ENCODE peak calls at places on chromosomes 12 and 14, in eight cellular contexts. E is GM23338, G is H1, C is endothelial cell of umbilical vein, J is HCT116, R is HepG2, W is K562, P is GM12878. Q is an unnamed sample.

GRCh38 chr14:83053022-83053710 is 1519.5 kb upstream of the SEL1L start:
- DNase-seq in E (no peak), G (no peak), C (no peak), J (no peak), R (no peak), W (no peak), P (no peak), Q (no peak)

GRCh38 chr12:50934981-50935807 is 17.1 kb upstream of the HIGD1C start:
- DNase-seq in E (no peak), G (no peak), C (no peak), J (no peak), R (peak), W (no peak), P (no peak), Q (no peak)

GRCh38 chr14:69643430-69644200 is 32.2 kb downstream of the SUSD6 start:
- DNase-seq in E (no peak), G (no peak), C (peak), J (peak), R (peak), W (no peak), P (no peak), Q (no peak)

GRCh38 chr14:55129086-55129427 is at the start of gene LGALS3:
- DNase-seq in E (peak), G (no peak), C (peak), J (no peak), R (no peak), W (peak), P (no peak), Q (no peak)

GRCh38 chr14:100901391-100902183 is 1.9 kb downstream of the RTL1 start:
- DNase-seq in E (no peak), G (peak), C (no peak), J (no peak), R (no peak), W (no peak), P (no peak), Q (no peak)

GRCh38 chr14:56378474-56378873 is 201.1 kb upstream of the TMEM260 start:
- DNase-seq in E (no peak), G (no peak), C (peak), J (no peak), R (no peak), W (no peak), P (no peak), Q (no peak)

GRCh38 chr14:104282332-104283196 is 144.2 kb downstream of the KIF26A start:
- DNase-seq in E (no peak), G (no peak), C (no peak), J (no peak), R (no peak), W (no peak), P (no peak), Q (no peak)

GRCh38 chr14:57153286-57153685 is 115.4 kb downstream of the EXOC5 start:
- DNase-seq in E (no peak), G (no peak), C (no peak), J (no peak), R (no peak), W (no peak), P (no peak), Q (no peak)

GRCh38 chr12:15278816-15279658 is 43.3 kb upstream of the PTPRO start:
- DNase-seq in E (no peak), G (no peak), C (peak), J (no peak), R (no peak), W (no peak), P (no peak), Q (peak)

GRCh38 chr14:101230161-101230850 is 326.8 kb upstream of the RTL1 start:
- DNase-seq in E (peak), G (peak), C (no peak), J (no peak), R (no peak), W (peak), P (no peak), Q (no peak)

GRCh38 chr14:49975799-49976198 is 82.9 kb downstream of the ARF6 start:
- DNase-seq in E (no peak), G (no peak), C (no peak), J (peak), R (no peak), W (no peak), P (no peak), Q (no peak)

GRCh38 chr12:46342562-46343033 is 30.0 kb downstream of the SLC38A2 start:
- DNase-seq in E (peak), G (peak), C (peak), J (peak), R (peak), W (no peak), P (no peak), Q (no peak)

GRCh38 chr14:55684956-55685584 is 105.1 kb downstream of the KTN1 start:
- DNase-seq in E (no peak), G (no peak), C (no peak), J (no peak), R (no peak), W (no peak), P (no peak), Q (no peak)

GRCh38 chr12:51832708-51833107 is 15.8 kb downstream of the FIGNL2 start:
- DNase-seq in E (no peak), G (no peak), C (peak), J (no peak), R (no peak), W (no peak), P (no peak), Q (no peak)

GRCh38 chr12:53097207-53097563 is 282 bp upstream of the IGFBP6 start:
- DNase-seq in E (peak), G (no peak), C (peak), J (no peak), R (no peak), W (no peak), P (no peak), Q (no peak)

GRCh38 chr14:71139058-71139946 is 232.0 kb downstream of the PCNX1 start:
- DNase-seq in E (peak), G (peak), C (peak), J (peak), R (peak), W (peak), P (peak), Q (no peak)

GRCh38 chr12:4870423-4870822 is 39.3 kb upstream of the KCNA1 start:
- DNase-seq in E (no peak), G (no peak), C (no peak), J (no peak), R (no peak), W (no peak), P (no peak), Q (no peak)

GRCh38 chr12:120229583-120230325 is 28.8 kb upstream of the RPLP0 start:
- DNase-seq in E (peak), G (no peak), C (no peak), J (no peak), R (no peak), W (no peak), P (no peak), Q (peak)

GRCh38 chr12:49667319-49668090 is 39.7 kb downstream of the FMNL3 start:
- DNase-seq in E (no peak), G (no peak), C (no peak), J (no peak), R (no peak), W (no peak), P (no peak), Q (no peak)

GRCh38 chr12:92561543-92561899 is 141.3 kb upstream of the PLEKHG7 start:
- DNase-seq in E (no peak), G (no peak), C (peak), J (no peak), R (no peak), W (no peak), P (no peak), Q (no peak)

GRCh38 chr14:32940711-32941667 is 2.3 kb downstream of the NPAS3 start:
- DNase-seq in E (no peak), G (no peak), C (no peak), J (no peak), R (no peak), W (no peak), P (no peak), Q (peak)

GRCh38 chr12:538731-539539 is 79.2 kb downstream of the B4GALNT3 start:
- DNase-seq in E (no peak), G (no peak), C (peak), J (peak), R (no peak), W (no peak), P (no peak), Q (no peak)

DNA sequence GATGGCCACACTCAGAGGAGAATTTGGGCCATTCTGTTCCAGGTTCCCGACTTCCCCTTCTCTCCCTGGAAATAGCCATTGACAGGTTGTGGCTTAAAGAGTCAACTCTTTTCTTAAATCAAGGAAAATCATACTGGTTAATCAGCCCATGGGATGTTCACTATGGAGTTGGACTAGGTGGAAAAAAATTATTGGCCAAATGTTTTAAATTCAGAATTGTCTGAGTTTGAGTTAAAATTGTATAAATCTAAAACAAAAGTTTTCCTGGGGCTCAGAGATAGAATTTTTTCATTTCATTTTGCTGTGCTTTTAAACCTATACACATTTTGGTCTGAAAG is 6.5 kb downstream of the ESRRB start:
- DNase-seq in E (no peak), G (no peak), C (no peak), J (no peak), R (no peak), W (no peak), P (no peak), Q (no peak)
- TF ChIP-seq EZH2 in E (no peak), G (no peak), C (no peak), J (no peak), R (no peak), W (no peak), P (no peak), Q (no peak)

GRCh38 chr12:64457466-64457865 is 5.5 kb downstream of the TBK1 start:
- DNase-seq in E (no peak), G (no peak), C (no peak), J (no peak), R (no peak), W (no peak), P (no peak), Q (no peak)
- H3K27ac ChIP-seq in E (no peak), G (no peak), C (peak), J (no peak), R (no peak), W (peak), P (no peak), Q (no peak)

DNA sequence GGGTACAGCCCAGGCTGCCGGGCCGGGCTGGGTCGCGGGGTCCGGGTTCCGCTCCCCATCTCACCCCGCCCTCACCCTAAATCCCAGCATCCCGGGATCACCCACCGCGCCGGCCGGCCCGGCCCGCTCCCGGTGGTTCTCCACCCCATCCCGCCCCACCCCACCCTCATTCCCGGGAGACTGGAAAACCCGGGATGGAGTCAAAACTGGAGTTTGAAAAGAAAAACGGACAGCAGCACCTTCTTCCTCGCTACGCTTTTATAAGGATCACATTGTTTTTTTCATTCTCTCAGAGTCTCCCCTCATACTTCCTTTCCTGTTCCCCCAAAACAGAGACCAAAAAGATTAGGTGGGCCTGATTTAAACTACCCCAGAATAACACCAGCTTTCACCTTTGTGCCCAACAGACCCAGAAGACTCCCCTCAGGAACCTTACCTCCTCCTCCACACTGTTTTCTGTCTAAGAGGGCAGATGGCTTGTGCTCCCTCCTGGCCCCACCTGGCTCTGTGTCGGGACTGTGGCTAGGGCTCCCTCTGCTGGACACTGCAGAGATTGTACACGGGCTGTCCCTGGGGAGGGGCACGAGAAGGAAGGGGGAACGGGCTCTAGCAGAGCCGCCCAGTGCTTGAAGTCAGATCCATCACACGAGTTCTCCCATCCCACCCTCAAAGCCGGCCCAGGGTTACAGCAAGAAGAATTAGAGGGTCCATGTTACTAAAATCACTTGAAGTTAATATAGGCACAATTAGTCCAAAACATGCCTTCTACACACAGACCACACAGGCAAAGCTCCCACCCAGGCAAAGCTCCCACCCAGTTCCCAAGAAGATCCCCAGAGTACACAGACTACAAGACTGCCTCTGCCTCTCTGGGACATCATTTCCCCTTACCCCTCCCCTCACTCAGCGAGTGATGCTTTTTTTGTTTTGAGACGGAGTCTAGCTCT is 3.0 kb downstream of the GLI1 start:
- DNase-seq in E (peak), G (peak), C (peak), J (peak), R (peak), W (peak), P (peak), Q (peak)
- TF ChIP-seq POLR2AphosphoS5 in E (peak), G (peak), C (no peak), J (peak), R (no peak), W (no peak), P (no peak), Q (peak)

DNA sequence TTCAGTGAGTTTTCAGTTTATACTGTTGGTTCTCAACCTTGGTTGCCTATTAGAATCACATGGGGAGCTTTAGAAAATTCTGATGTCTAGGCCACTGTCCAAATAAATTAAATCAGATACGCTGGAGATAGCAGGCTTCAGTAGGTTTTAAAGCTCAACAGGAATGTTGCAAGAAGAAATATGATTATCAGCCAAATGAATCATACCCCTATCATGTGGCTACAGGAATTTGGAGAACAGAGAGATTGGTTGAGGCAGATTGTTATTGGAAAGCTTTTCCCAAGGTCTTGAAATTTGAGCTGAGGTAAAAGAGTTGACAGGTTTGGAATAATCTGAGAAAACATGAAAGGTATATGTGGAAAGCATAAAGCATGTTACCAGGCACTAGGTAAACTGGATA is 125.3 kb downstream of the WIF1 start:
- DNase-seq in E (no peak), G (no peak), C (no peak), J (no peak), R (no peak), W (no peak), P (no peak), Q (no peak)
- TF ChIP-seq EZH2 in E (no peak), G (no peak), C (no peak), J (no peak), R (no peak), W (no peak), P (no peak), Q (no peak)

GRCh38 chr14:102525213-102526143 is 15.9 kb upstream of the ANKRD9 start:
- DNase-seq in E (no peak), G (no peak), C (no peak), J (peak), R (peak), W (no peak), P (peak), Q (peak)

GRCh38 chr14:102528441-102529170 is 19.0 kb upstream of the ANKRD9 start:
- DNase-seq in E (no peak), G (no peak), C (peak), J (no peak), R (no peak), W (no peak), P (no peak), Q (no peak)

GRCh38 chr14:102524451-102525212 is 15.1 kb upstream of the ANKRD9 start:
- DNase-seq in E (peak), G (peak), C (peak), J (peak), R (peak), W (peak), P (peak), Q (peak)

GRCh38 chr14:102530828-102531478 is 21.4 kb upstream of the ANKRD9 start:
- DNase-seq in E (no peak), G (no peak), C (no peak), J (no peak), R (no peak), W (no peak), P (no peak), Q (peak)

DNA sequence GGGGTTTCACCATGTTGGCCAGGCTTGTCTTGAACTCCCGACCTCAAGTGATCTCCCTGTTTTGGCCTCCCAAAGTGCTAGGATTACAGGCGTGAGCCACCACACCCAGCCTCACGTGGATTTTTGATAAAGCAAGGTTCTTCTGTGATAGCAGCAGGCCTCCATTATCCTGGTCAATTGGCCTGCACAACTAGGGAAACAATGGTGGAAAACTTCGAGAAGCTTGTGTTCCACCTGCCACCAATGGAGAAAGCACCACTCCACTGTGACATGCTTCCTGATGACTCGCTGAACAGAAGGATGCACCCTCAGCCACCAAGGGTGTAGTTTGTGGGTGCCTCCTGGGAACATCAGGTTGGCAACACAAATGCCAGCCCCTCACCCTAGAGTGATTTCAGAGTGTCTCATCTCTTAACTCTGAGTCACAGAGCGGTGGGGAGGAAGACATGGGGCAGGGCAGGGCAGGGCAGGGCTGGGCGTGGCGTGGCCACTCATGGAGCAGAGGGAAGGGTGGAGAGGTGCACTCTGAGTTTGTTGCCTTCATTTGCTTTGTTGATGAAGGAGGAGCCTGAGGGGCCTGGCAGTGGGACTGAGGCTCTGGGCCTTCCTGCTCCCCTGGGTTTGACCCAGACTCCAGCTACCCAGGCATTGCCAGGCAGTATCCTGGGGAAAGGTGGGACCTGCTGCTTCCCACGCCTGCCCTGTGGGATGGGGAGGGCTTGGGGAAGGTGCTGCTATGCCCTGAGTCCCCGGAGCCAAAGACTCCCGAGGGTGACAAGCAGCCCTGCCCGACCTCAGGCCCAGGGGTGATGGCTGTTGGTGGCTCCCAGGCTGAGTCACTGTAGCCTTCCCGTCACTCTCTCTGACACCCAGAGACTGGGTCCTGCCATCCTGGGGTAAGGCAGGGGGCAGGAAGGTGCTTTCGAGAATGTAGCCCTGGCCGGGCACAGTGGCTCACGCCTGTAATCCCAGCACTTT is 18.0 kb upstream of the ANKRD9 start:
- DNase-seq in E (no peak), G (no peak), C (no peak), J (peak), R (no peak), W (no peak), P (no peak), Q (no peak)
- H3K27ac ChIP-seq in E (no peak), G (no peak), C (no peak), J (peak), R (no peak), W (peak), P (no peak), Q (peak)

Q was measured in SK-N-MC.